ENCODE peak calls at places on chromosome 1, in six cellular contexts. A is endothelial cell of umbilical vein, H is H7, Z is hypothalamus, J is fibroblast of the conjunctiva, E is adrenal gland. X is an unnamed sample.

GRCh38 chr1:198605880-198606458 is 32.9 kb upstream of the PTPRC start:
- DNase-seq in A (peak; percentile 10), H (no peak), Z (no peak), J (no peak), E (no peak), X (peak; percentile 32)

GRCh38 chr1:106964505-106964904 is 92.0 kb upstream of the PRMT6 start:
- DNase-seq in A (no peak), H (no peak), Z (no peak), J (no peak), E (no peak), X (no peak)

GRCh38 chr1:63326106-63326472 is 3.7 kb downstream of the FOXD3 start:
- DNase-seq in A (no peak), H (peak; percentile 77), Z (no peak), J (no peak), E (no peak), X (peak; percentile 70)

GRCh38 chr1:53277326-53277725 is 39.0 kb upstream of the MAGOH start:
- DNase-seq in A (no peak), H (peak; percentile 29), Z (no peak), J (no peak), E (no peak), X (no peak)

GRCh38 chr1:31802190-31803150 is 13.4 kb downstream of the SPOCD1 start:
- DNase-seq in A (peak; percentile 73), H (no peak), Z (no peak), J (no peak), E (no peak), X (no peak)

GRCh38 chr1:170131984-170132383 is 13.8 kb upstream of the NTMT2 start:
- DNase-seq in A (no peak), H (no peak), Z (no peak), J (no peak), E (no peak), X (no peak)

GRCh38 chr1:53562256-53562982 is 103.2 kb downstream of the DMRTB1 start:
- DNase-seq in A (no peak), H (no peak), Z (no peak), J (no peak), E (no peak), X (no peak)

GRCh38 chr1:1359668-1360468 is 1.5 kb upstream of the MXRA8 start:
- DNase-seq in A (no peak), H (peak; percentile 73), Z (no peak), J (peak; percentile 63), E (no peak), X (no peak)

GRCh38 chr1:22447581-22448215 is 4.0 kb upstream of the ZBTB40 start:
- DNase-seq in A (no peak), H (no peak), Z (no peak), J (peak; percentile 47), E (peak; percentile 86), X (peak; percentile 50)

GRCh38 chr1:160374291-160374690 is 7.4 kb downstream of the NHLH1 start:
- DNase-seq in A (no peak), H (no peak), Z (no peak), J (no peak), E (no peak), X (no peak)

GRCh38 chr1:54861070-54861761 is 25.8 kb downstream of the DHCR24 start:
- DNase-seq in A (no peak), H (no peak), Z (no peak), J (no peak), E (peak; percentile 88), X (peak; percentile 78)

GRCh38 chr1:207032528-207033017 is at the start of gene C1orf116:
- DNase-seq in A (no peak), H (peak; percentile 92), Z (no peak), J (no peak), E (no peak), X (peak; percentile 96)

GRCh38 chr1:51926171-51926812 is 47.8 kb upstream of the NRDC start:
- DNase-seq in A (peak; percentile 52), H (peak; percentile 51), Z (no peak), J (peak; percentile 27), E (no peak), X (peak; percentile 79)

GRCh38 chr1:21022279-21023040 is 154.2 kb downstream of the EIF4G3 start:
- DNase-seq in A (peak; percentile 99), H (no peak), Z (no peak), J (peak; percentile 94), E (peak; percentile 63), X (peak; percentile 52)

GRCh38 chr1:229323885-229324553 is 18.8 kb downstream of the CCSAP start:
- DNase-seq in A (no peak), H (no peak), Z (no peak), J (no peak), E (no peak), X (no peak)

GRCh38 chr1:199029401-199029800 is 390.6 kb downstream of the PTPRC start:
- DNase-seq in A (no peak), H (no peak), Z (no peak), J (no peak), E (no peak), X (no peak)

GRCh38 chr1:30908886-30909777 is 574 bp upstream of the SDC3 start:
- DNase-seq in A (no peak), H (peak; percentile 75), Z (no peak), J (no peak), E (peak; percentile 51), X (peak; percentile 77)

GRCh38 chr1:154886281-154887036 is 16.4 kb upstream of the KCNN3 start:
- DNase-seq in A (no peak), H (no peak), Z (no peak), J (no peak), E (no peak), X (peak; percentile 16)

GRCh38 chr1:33007190-33008050 is 29.3 kb downstream of the AK2 start:
- DNase-seq in A (peak; percentile 89), H (peak; percentile 55), Z (no peak), J (peak; percentile 80), E (peak; percentile 77), X (peak; percentile 82)

GRCh38 chr1:19643602-19644419 is at the start of gene NBL1:
- DNase-seq in A (peak; percentile 54), H (peak; percentile 92), Z (no peak), J (no peak), E (no peak), X (no peak)

GRCh38 chr1:41017141-41018024 is 4.1 kb downstream of the SLFNL1 start:
- DNase-seq in A (no peak), H (peak; percentile 53), Z (no peak), J (no peak), E (no peak), X (no peak)

GRCh38 chr1:66147226-66147625 is 354.5 kb downstream of the PDE4B start:
- DNase-seq in A (no peak), H (no peak), Z (no peak), J (no peak), E (no peak), X (no peak)

GRCh38 chr1:240808381-240808780 is 196.4 kb upstream of the GREM2 start:
- DNase-seq in A (no peak), H (no peak), Z (no peak), J (no peak), E (no peak), X (no peak)

GRCh38 chr1:212600980-212601379 is 7.6 kb upstream of the ATF3 start:
- DNase-seq in A (no peak), H (no peak), Z (no peak), J (no peak), E (no peak), X (no peak)

GRCh38 chr1:99737016-99737415 is 29.4 kb downstream of the FRRS1 start:
- DNase-seq in A (peak; percentile 84), H (peak; percentile 61), Z (peak; percentile 1), J (peak; percentile 43), E (peak; percentile 54), X (peak; percentile 87)

GRCh38 chr1:186643600-186643999 is 36.6 kb downstream of the PTGS2 start:
- DNase-seq in A (no peak), H (no peak), Z (no peak), J (no peak), E (no peak), X (no peak)

GRCh38 chr1:69191280-69191679 is 376.4 kb upstream of the LRRC7 start:
- DNase-seq in A (no peak), H (no peak), Z (no peak), J (no peak), E (no peak), X (no peak)

GRCh38 chr1:27392096-27392777 is at the start of gene GPR3:
- DNase-seq in A (peak; percentile 93), H (peak; percentile 99), Z (peak; percentile 53), J (peak; percentile 78), E (peak; percentile 93), X (peak; percentile 95)

GRCh38 chr1:55421317-55421716 is 206.2 kb upstream of the USP24 start:
- DNase-seq in A (peak; percentile 14), H (no peak), Z (no peak), J (no peak), E (no peak), X (no peak)

GRCh38 chr1:112704908-112705627 is 1.9 kb downstream of the RHOC start:
- DNase-seq in A (peak; percentile 97), H (peak; percentile 96), Z (peak; percentile 54), J (peak; percentile 91), E (peak; percentile 96), X (peak; percentile 100)

GRCh38 chr1:113931456-113931855 is 2.3 kb downstream of the HIPK1 start:
- DNase-seq in A (peak; percentile 66), H (no peak), Z (no peak), J (no peak), E (no peak), X (no peak)

GRCh38 chr1:97745912-97746311 is 174.9 kb downstream of the DPYD start:
- DNase-seq in A (no peak), H (no peak), Z (no peak), J (no peak), E (no peak), X (peak; percentile 3)

GRCh38 chr1:40873863-40874472 is 11.8 kb upstream of the CITED4 start:
- DNase-seq in A (no peak), H (no peak), Z (no peak), J (no peak), E (no peak), X (no peak)

GRCh38 chr1:30465096-30465495 is 258.3 kb downstream of the MATN1 start:
- DNase-seq in A (no peak), H (no peak), Z (no peak), J (no peak), E (no peak), X (no peak)

GRCh38 chr1:152398812-152399698 is 15.0 kb downstream of the CRNN start:
- DNase-seq in A (no peak), H (no peak), Z (no peak), J (no peak), E (no peak), X (peak; percentile 2)

GRCh38 chr1:40766560-40766959 is 17.0 kb upstream of the KCNQ4 start:
- DNase-seq in A (no peak), H (no peak), Z (no peak), J (no peak), E (no peak), X (no peak)

GRCh38 chr1:209808059-209808494 is 2.1 kb upstream of the IRF6 start:
- DNase-seq in A (peak; percentile 96), H (no peak), Z (no peak), J (peak; percentile 74), E (peak; percentile 92), X (peak; percentile 67)

GRCh38 chr1:6668503-6668902 is 33.1 kb downstream of the DNAJC11 start:
- DNase-seq in A (no peak), H (no peak), Z (no peak), J (no peak), E (no peak), X (no peak)

GRCh38 chr1:27348861-27349783 is 7.3 kb downstream of the SYTL1 start:
- DNase-seq in A (no peak), H (peak; percentile 96), Z (no peak), J (no peak), E (no peak), X (peak; percentile 88)

X was measured in mesendoderm.